ENCODE peak calls at places on chromosomes 2 and 18, in eight cellular contexts. One of them, this sample, is unnamed.
A peak's percentile ranks its signal among the peaks of the same experiment; 100 is the strongest.

GRCh38 chr18:59218018-59218417 is 1.9 kb upstream of the GRP start:
- DNase-seq in spleen: no peak
- DNase-seq in A549: no peak
- DNase-seq in hepatocyte: no peak
- DNase-seq in astrocyte: no peak
- DNase-seq in endothelial cell of umbilical vein: no peak
- DNase-seq in mucosa of descending colon: no peak
- DNase-seq in PC-3: no peak
- DNase-seq in this sample: no peak

GRCh38 chr2:48221846-48222516 is 308.0 kb upstream of the STON1 start:
- DNase-seq in mucosa of descending colon: no peak
- DNase-seq in spleen: no peak
- DNase-seq in astrocyte: no peak
- DNase-seq in A549: peak; percentile 68
- DNase-seq in hepatocyte: peak; percentile 38
- DNase-seq in PC-3: peak; percentile 87
- DNase-seq in endothelial cell of umbilical vein: peak; percentile 48
- DNase-seq in this sample: no peak

GRCh38 chr2:113692698-113693428 is 63.6 kb downstream of the SLC35F5 start:
- DNase-seq in A549: no peak
- DNase-seq in astrocyte: no peak
- DNase-seq in hepatocyte: no peak
- DNase-seq in endothelial cell of umbilical vein: no peak
- DNase-seq in PC-3: no peak
- DNase-seq in mucosa of descending colon: no peak
- DNase-seq in spleen: no peak
- DNase-seq in this sample: no peak

GRCh38 chr18:37956902-37957301 is 391.3 kb upstream of the CELF4 start:
- DNase-seq in A549: no peak
- DNase-seq in mucosa of descending colon: no peak
- DNase-seq in spleen: no peak
- DNase-seq in astrocyte: no peak
- DNase-seq in endothelial cell of umbilical vein: no peak
- DNase-seq in PC-3: no peak
- DNase-seq in hepatocyte: no peak
- DNase-seq in this sample: no peak

GRCh38 chr2:61421611-61422010 is 49.3 kb downstream of the USP34 start:
- DNase-seq in PC-3: no peak
- DNase-seq in hepatocyte: no peak
- DNase-seq in spleen: no peak
- DNase-seq in endothelial cell of umbilical vein: peak; percentile 15
- DNase-seq in A549: no peak
- DNase-seq in astrocyte: no peak
- DNase-seq in mucosa of descending colon: no peak
- DNase-seq in this sample: no peak

GRCh38 chr2:233746475-233747282 is 13.4 kb upstream of the UGT1A1 start:
- DNase-seq in mucosa of descending colon: no peak
- DNase-seq in spleen: no peak
- DNase-seq in PC-3: no peak
- DNase-seq in astrocyte: peak; percentile 77
- DNase-seq in hepatocyte: no peak
- DNase-seq in endothelial cell of umbilical vein: no peak
- DNase-seq in A549: peak; percentile 29
- DNase-seq in this sample: no peak

GRCh38 chr2:203446780-203447179 is 88.3 kb downstream of the RAPH1 start:
- DNase-seq in astrocyte: no peak
- DNase-seq in hepatocyte: no peak
- DNase-seq in mucosa of descending colon: no peak
- DNase-seq in PC-3: no peak
- DNase-seq in endothelial cell of umbilical vein: no peak
- DNase-seq in spleen: no peak
- DNase-seq in A549: no peak
- DNase-seq in this sample: no peak

GRCh38 chr2:1863386-1863785 is 119.1 kb upstream of the PXDN start:
- DNase-seq in hepatocyte: no peak
- DNase-seq in A549: no peak
- DNase-seq in endothelial cell of umbilical vein: no peak
- DNase-seq in PC-3: no peak
- DNase-seq in mucosa of descending colon: no peak
- DNase-seq in spleen: no peak
- DNase-seq in astrocyte: no peak
- DNase-seq in this sample: no peak

GRCh38 chr18:573385-573784 is 6.8 kb upstream of the CETN1 start:
- DNase-seq in A549: no peak
- DNase-seq in endothelial cell of umbilical vein: no peak
- DNase-seq in PC-3: no peak
- DNase-seq in astrocyte: no peak
- DNase-seq in hepatocyte: no peak
- DNase-seq in mucosa of descending colon: no peak
- DNase-seq in spleen: no peak
- DNase-seq in this sample: no peak

GRCh38 chr2:200130762-200131166 is 175.4 kb downstream of the MAIP1 start:
- DNase-seq in A549: peak; percentile 30
- DNase-seq in spleen: no peak
- DNase-seq in mucosa of descending colon: no peak
- DNase-seq in hepatocyte: no peak
- DNase-seq in astrocyte: peak; percentile 48
- DNase-seq in PC-3: peak; percentile 82
- DNase-seq in endothelial cell of umbilical vein: no peak
- DNase-seq in this sample: peak; percentile 9

GRCh38 chr2:28395334-28396061 is 2.8 kb downstream of the FOSL2 start:
- DNase-seq in endothelial cell of umbilical vein: peak; percentile 66
- DNase-seq in mucosa of descending colon: peak; percentile 69
- DNase-seq in spleen: no peak
- DNase-seq in PC-3: peak; percentile 53
- DNase-seq in hepatocyte: peak; percentile 66
- DNase-seq in astrocyte: peak; percentile 59
- DNase-seq in A549: peak; percentile 54
- DNase-seq in this sample: peak; percentile 83

GRCh38 chr18:57542126-57542525 is 44.4 kb downstream of the FECH start:
- DNase-seq in hepatocyte: no peak
- DNase-seq in astrocyte: peak; percentile 48
- DNase-seq in endothelial cell of umbilical vein: no peak
- DNase-seq in spleen: no peak
- DNase-seq in A549: no peak
- DNase-seq in mucosa of descending colon: no peak
- DNase-seq in PC-3: peak; percentile 51
- DNase-seq in this sample: peak; percentile 43

GRCh38 chr2:240528406-240529040 is 29.3 kb downstream of the ANKMY1 start:
- DNase-seq in endothelial cell of umbilical vein: no peak
- DNase-seq in astrocyte: no peak
- DNase-seq in PC-3: no peak
- DNase-seq in A549: no peak
- DNase-seq in mucosa of descending colon: no peak
- DNase-seq in spleen: peak; percentile 51
- DNase-seq in hepatocyte: no peak
- DNase-seq in this sample: peak; percentile 65

GRCh38 chr2:240527153-240527750 is 30.5 kb downstream of the ANKMY1 start:
- DNase-seq in spleen: no peak
- DNase-seq in hepatocyte: no peak
- DNase-seq in A549: no peak
- DNase-seq in astrocyte: no peak
- DNase-seq in mucosa of descending colon: no peak
- DNase-seq in PC-3: no peak
- DNase-seq in endothelial cell of umbilical vein: no peak
- DNase-seq in this sample: peak; percentile 43

GRCh38 chr2:240524963-240525718 is 32.6 kb downstream of the ANKMY1 start:
- DNase-seq in mucosa of descending colon: no peak
- DNase-seq in hepatocyte: no peak
- DNase-seq in endothelial cell of umbilical vein: no peak
- DNase-seq in astrocyte: no peak
- DNase-seq in spleen: peak; percentile 32
- DNase-seq in PC-3: no peak
- DNase-seq in A549: no peak
- DNase-seq in this sample: no peak

GRCh38 chr2:240525802-240526201 is 32.0 kb downstream of the ANKMY1 start:
- DNase-seq in mucosa of descending colon: no peak
- DNase-seq in A549: no peak
- DNase-seq in spleen: peak; percentile 41
- DNase-seq in endothelial cell of umbilical vein: no peak
- DNase-seq in astrocyte: no peak
- DNase-seq in PC-3: no peak
- DNase-seq in hepatocyte: no peak
- DNase-seq in this sample: no peak

GRCh38 chr2:240526521-240526920 is 31.3 kb downstream of the ANKMY1 start:
- DNase-seq in spleen: peak; percentile 18
- DNase-seq in endothelial cell of umbilical vein: no peak
- DNase-seq in PC-3: no peak
- DNase-seq in hepatocyte: no peak
- DNase-seq in A549: no peak
- DNase-seq in astrocyte: no peak
- DNase-seq in mucosa of descending colon: no peak
- DNase-seq in this sample: no peak
- H3K9me3 ChIP-seq in spleen: peaks cover 24% of the 10 kb centered on the region
- H3K9me3 ChIP-seq in endothelial cell of umbilical vein: peaks cover 5% of the 10 kb centered on the region
- H3K9me3 ChIP-seq in PC-3: peaks cover 9% of the 10 kb centered on the region
- H3K9me3 ChIP-seq in hepatocyte: peaks cover 11% of the 10 kb centered on the region
- H3K9me3 ChIP-seq in A549: peaks cover 54% of the 10 kb centered on the region
- H3K9me3 ChIP-seq in astrocyte: peaks cover 30% of the 10 kb centered on the region
- H3K9me3 ChIP-seq in mucosa of descending colon: peaks cover 24% of the 10 kb centered on the region
- H3K9me3 ChIP-seq in this sample: peaks cover 2% of the 10 kb centered on the region

GRCh38 chr2:161946489-161947107 is 127.4 kb downstream of the DPP4 start:
- DNase-seq in astrocyte: peak; percentile 2
- DNase-seq in hepatocyte: peak; percentile 28
- DNase-seq in mucosa of descending colon: no peak
- DNase-seq in A549: peak; percentile 12
- DNase-seq in spleen: no peak
- DNase-seq in endothelial cell of umbilical vein: peak; percentile 67
- DNase-seq in PC-3: peak; percentile 68
- DNase-seq in this sample: peak; percentile 38
- TF ChIP-seq CTCF in astrocyte: peak; percentile 59
- TF ChIP-seq CTCF in hepatocyte: peak; percentile 80
- TF ChIP-seq CTCF in mucosa of descending colon: peak; percentile 9
- TF ChIP-seq CTCF in A549: peak; percentile 70
- TF ChIP-seq CTCF in spleen: peak; percentile 59
- TF ChIP-seq CTCF in endothelial cell of umbilical vein: peak; percentile 32
- TF ChIP-seq CTCF in PC-3: peak; percentile 69
- TF ChIP-seq CTCF in this sample: peak; percentile 61

GRCh38 chr18:67269206-67269605 is 247.3 kb downstream of the DSEL start:
- DNase-seq in astrocyte: no peak
- DNase-seq in endothelial cell of umbilical vein: no peak
- DNase-seq in PC-3: no peak
- DNase-seq in A549: no peak
- DNase-seq in hepatocyte: no peak
- DNase-seq in spleen: no peak
- DNase-seq in mucosa of descending colon: no peak
- DNase-seq in this sample: no peak

GRCh38 chr18:67265464-67266245 is 250.9 kb downstream of the DSEL start:
- DNase-seq in PC-3: peak; percentile 86
- DNase-seq in mucosa of descending colon: no peak
- DNase-seq in endothelial cell of umbilical vein: peak; percentile 76
- DNase-seq in hepatocyte: peak; percentile 6
- DNase-seq in A549: no peak
- DNase-seq in astrocyte: peak; percentile 93
- DNase-seq in spleen: no peak
- DNase-seq in this sample: no peak

GRCh38 chr18:67266246-67266570 is 250.3 kb downstream of the DSEL start:
- DNase-seq in A549: no peak
- DNase-seq in mucosa of descending colon: no peak
- DNase-seq in PC-3: peak; percentile 66
- DNase-seq in endothelial cell of umbilical vein: no peak
- DNase-seq in spleen: no peak
- DNase-seq in hepatocyte: no peak
- DNase-seq in astrocyte: no peak
- DNase-seq in this sample: no peak

GRCh38 chr18:67266591-67267237 is 249.8 kb downstream of the DSEL start:
- DNase-seq in spleen: no peak
- DNase-seq in hepatocyte: no peak
- DNase-seq in astrocyte: peak; percentile 39
- DNase-seq in PC-3: peak; percentile 75
- DNase-seq in A549: peak; percentile 8
- DNase-seq in mucosa of descending colon: no peak
- DNase-seq in endothelial cell of umbilical vein: peak; percentile 53
- DNase-seq in this sample: no peak

DNA sequence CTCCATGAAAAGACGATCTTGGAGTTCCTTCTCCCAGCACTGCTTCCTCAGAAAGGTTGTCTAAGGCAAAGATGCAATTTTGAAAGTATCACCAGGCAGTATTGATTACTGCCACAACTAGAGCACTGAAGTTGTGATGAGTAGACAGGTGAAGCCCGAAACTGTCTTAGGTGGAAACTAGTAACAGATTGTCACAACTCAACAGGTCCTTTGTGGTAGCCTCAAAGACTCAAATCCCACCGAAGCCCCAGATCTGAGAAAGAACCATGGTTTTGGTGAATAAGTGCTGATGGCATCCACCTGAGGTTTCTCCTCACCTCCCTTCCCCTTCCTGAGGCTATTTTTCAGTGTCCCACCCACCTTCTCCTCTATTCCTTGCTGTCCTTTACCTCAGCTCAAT is 248.0 kb downstream of the DSEL start:
- DNase-seq in PC-3: no peak
- DNase-seq in A549: no peak
- DNase-seq in mucosa of descending colon: no peak
- DNase-seq in hepatocyte: no peak
- DNase-seq in endothelial cell of umbilical vein: no peak
- DNase-seq in astrocyte: no peak
- DNase-seq in spleen: no peak
- DNase-seq in this sample: no peak
- H3K9me3 ChIP-seq in PC-3: no peaks in the 10 kb centered on the region
- H3K9me3 ChIP-seq in A549: no peaks in the 10 kb centered on the region
- H3K9me3 ChIP-seq in mucosa of descending colon: no peaks in the 10 kb centered on the region
- H3K9me3 ChIP-seq in hepatocyte: no peaks in the 10 kb centered on the region
- H3K9me3 ChIP-seq in endothelial cell of umbilical vein: no peaks in the 10 kb centered on the region
- H3K9me3 ChIP-seq in astrocyte: no peaks in the 10 kb centered on the region
- H3K9me3 ChIP-seq in spleen: no peaks in the 10 kb centered on the region
- H3K9me3 ChIP-seq in this sample: no peaks in the 10 kb centered on the region

DNA sequence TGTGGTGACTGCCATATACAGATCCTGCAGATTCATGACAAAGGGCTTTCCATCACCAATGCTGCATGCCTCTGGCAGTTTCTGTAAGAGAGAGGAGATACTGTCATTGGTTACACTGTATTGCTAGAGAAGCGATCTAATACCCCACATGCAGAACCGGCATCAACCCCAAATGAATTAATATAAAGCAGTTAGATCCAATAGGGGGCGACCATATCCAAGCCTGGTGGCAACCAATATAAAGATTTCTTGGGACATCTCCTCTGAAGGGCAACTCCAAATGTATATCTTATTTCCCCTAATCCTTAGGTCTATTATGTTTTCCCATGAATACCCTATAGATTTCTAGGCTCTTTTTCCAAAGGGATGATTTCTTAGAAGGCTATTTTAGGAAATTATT is 17.4 kb upstream of the IHH start:
- DNase-seq in astrocyte: no peak
- DNase-seq in PC-3: no peak
- DNase-seq in spleen: no peak
- DNase-seq in mucosa of descending colon: no peak
- DNase-seq in hepatocyte: no peak
- DNase-seq in endothelial cell of umbilical vein: no peak
- DNase-seq in A549: no peak
- DNase-seq in this sample: no peak
- TF ChIP-seq CTCF in astrocyte: no peak
- TF ChIP-seq CTCF in PC-3: peak; percentile 47
- TF ChIP-seq CTCF in spleen: no peak
- TF ChIP-seq CTCF in mucosa of descending colon: no peak
- TF ChIP-seq CTCF in hepatocyte: no peak
- TF ChIP-seq CTCF in endothelial cell of umbilical vein: peak; percentile 3
- TF ChIP-seq CTCF in A549: no peak
- TF ChIP-seq CTCF in this sample: peak; percentile 31

This sample was measured in osteoblast.